ENCODE peak calls at places on chromosomes 5 and 9, in six cellular contexts. One of them, this sample, is unnamed.

GRCh38 chr5:160356550-160357347 is 13.7 kb downstream of the C1QTNF2 start:
- DNase-seq in HCT116: no peak
- DNase-seq in K562: no peak
- DNase-seq in H1: no peak
- DNase-seq in SK-N-SH: no peak
- DNase-seq in GM12878: no peak
- DNase-seq in this sample: no peak

GRCh38 chr5:160310910-160311295 is 1.5 kb downstream of the CCNJL start:
- DNase-seq in HCT116: no peak
- DNase-seq in K562: no peak
- DNase-seq in H1: no peak
- DNase-seq in SK-N-SH: no peak
- DNase-seq in GM12878: no peak
- DNase-seq in this sample: no peak

GRCh38 chr9:135468866-135469521 is 10.6 kb upstream of the PPP1R26 start:
- DNase-seq in HCT116: peak
- DNase-seq in K562: peak
- DNase-seq in H1: no peak
- DNase-seq in SK-N-SH: peak
- DNase-seq in GM12878: no peak
- DNase-seq in this sample: no peak

GRCh38 chr9:124216474-124217176 is 41.1 kb upstream of the NEK6 start:
- DNase-seq in HCT116: no peak
- DNase-seq in K562: no peak
- DNase-seq in H1: no peak
- DNase-seq in SK-N-SH: no peak
- DNase-seq in GM12878: peak
- DNase-seq in this sample: no peak

GRCh38 chr5:114179134-114179533 is 182.7 kb upstream of the KCNN2 start:
- DNase-seq in HCT116: no peak
- DNase-seq in K562: no peak
- DNase-seq in H1: no peak
- DNase-seq in SK-N-SH: no peak
- DNase-seq in GM12878: no peak
- DNase-seq in this sample: no peak

GRCh38 chr5:10987291-10987806 is 226.3 kb upstream of the DAP start:
- DNase-seq in HCT116: no peak
- DNase-seq in K562: no peak
- DNase-seq in H1: no peak
- DNase-seq in SK-N-SH: no peak
- DNase-seq in GM12878: no peak
- DNase-seq in this sample: no peak

GRCh38 chr9:89533396-89534187 is 35.7 kb upstream of the SEMA4D start:
- DNase-seq in HCT116: no peak
- DNase-seq in K562: no peak
- DNase-seq in H1: no peak
- DNase-seq in SK-N-SH: peak
- DNase-seq in GM12878: no peak
- DNase-seq in this sample: no peak

GRCh38 chr9:14417230-14417629 is 103.3 kb upstream of the NFIB start:
- DNase-seq in HCT116: no peak
- DNase-seq in K562: no peak
- DNase-seq in H1: no peak
- DNase-seq in SK-N-SH: no peak
- DNase-seq in GM12878: no peak
- DNase-seq in this sample: no peak

GRCh38 chr5:157596449-157596848 is 20.9 kb upstream of the ADAM19 start:
- DNase-seq in HCT116: no peak
- DNase-seq in K562: no peak
- DNase-seq in H1: no peak
- DNase-seq in SK-N-SH: no peak
- DNase-seq in GM12878: peak
- DNase-seq in this sample: no peak

GRCh38 chr5:103510851-103511553 is 51.6 kb downstream of the NUDT12 start:
- DNase-seq in HCT116: no peak
- DNase-seq in K562: no peak
- DNase-seq in H1: no peak
- DNase-seq in SK-N-SH: no peak
- DNase-seq in GM12878: no peak
- DNase-seq in this sample: no peak

GRCh38 chr5:4079881-4080280 is 484.2 kb downstream of the IRX1 start:
- DNase-seq in HCT116: no peak
- DNase-seq in K562: no peak
- DNase-seq in H1: no peak
- DNase-seq in SK-N-SH: no peak
- DNase-seq in GM12878: no peak
- DNase-seq in this sample: no peak

GRCh38 chr9:118522093-118523028 is 818.2 kb downstream of the TLR4 start:
- DNase-seq in HCT116: no peak
- DNase-seq in K562: peak
- DNase-seq in H1: peak
- DNase-seq in SK-N-SH: peak
- DNase-seq in GM12878: peak
- DNase-seq in this sample: no peak

GRCh38 chr5:39779836-39780235 is 355.1 kb upstream of the DAB2 start:
- DNase-seq in HCT116: no peak
- DNase-seq in K562: no peak
- DNase-seq in H1: no peak
- DNase-seq in SK-N-SH: no peak
- DNase-seq in GM12878: no peak
- DNase-seq in this sample: no peak

GRCh38 chr5:168073311-168073710 is 218.1 kb upstream of the WWC1 start:
- DNase-seq in HCT116: no peak
- DNase-seq in K562: no peak
- DNase-seq in H1: no peak
- DNase-seq in SK-N-SH: no peak
- DNase-seq in GM12878: no peak
- DNase-seq in this sample: no peak

GRCh38 chr9:95499847-95500246 is 16.9 kb downstream of the PTCH1 start:
- DNase-seq in HCT116: no peak
- DNase-seq in K562: no peak
- DNase-seq in H1: no peak
- DNase-seq in SK-N-SH: peak
- DNase-seq in GM12878: no peak
- DNase-seq in this sample: peak

GRCh38 chr5:17444496-17444895 is 53.5 kb upstream of the TAF11L2 start:
- DNase-seq in HCT116: no peak
- DNase-seq in K562: no peak
- DNase-seq in H1: no peak
- DNase-seq in SK-N-SH: no peak
- DNase-seq in GM12878: no peak
- DNase-seq in this sample: no peak

GRCh38 chr9:136802321-136802720 is 5.4 kb upstream of the RABL6 start:
- DNase-seq in HCT116: no peak
- DNase-seq in K562: no peak
- DNase-seq in H1: no peak
- DNase-seq in SK-N-SH: no peak
- DNase-seq in GM12878: no peak
- DNase-seq in this sample: no peak

GRCh38 chr9:106880863-106881262 is 17.9 kb downstream of the ZNF462 start:
- DNase-seq in HCT116: no peak
- DNase-seq in K562: no peak
- DNase-seq in H1: no peak
- DNase-seq in SK-N-SH: no peak
- DNase-seq in GM12878: no peak
- DNase-seq in this sample: no peak

GRCh38 chr5:77431719-77432118 is 60.4 kb downstream of the WDR41 start:
- DNase-seq in HCT116: no peak
- DNase-seq in K562: no peak
- DNase-seq in H1: no peak
- DNase-seq in SK-N-SH: no peak
- DNase-seq in GM12878: no peak
- DNase-seq in this sample: no peak

GRCh38 chr9:115035872-115036612 is 81.9 kb downstream of the TNC start:
- DNase-seq in HCT116: peak
- DNase-seq in K562: no peak
- DNase-seq in H1: no peak
- DNase-seq in SK-N-SH: no peak
- DNase-seq in GM12878: peak
- DNase-seq in this sample: no peak

GRCh38 chr5:99386406-99387075 is 457.7 kb upstream of the CHD1 start:
- DNase-seq in HCT116: no peak
- DNase-seq in K562: no peak
- DNase-seq in H1: no peak
- DNase-seq in SK-N-SH: no peak
- DNase-seq in GM12878: no peak
- DNase-seq in this sample: no peak

DNA sequence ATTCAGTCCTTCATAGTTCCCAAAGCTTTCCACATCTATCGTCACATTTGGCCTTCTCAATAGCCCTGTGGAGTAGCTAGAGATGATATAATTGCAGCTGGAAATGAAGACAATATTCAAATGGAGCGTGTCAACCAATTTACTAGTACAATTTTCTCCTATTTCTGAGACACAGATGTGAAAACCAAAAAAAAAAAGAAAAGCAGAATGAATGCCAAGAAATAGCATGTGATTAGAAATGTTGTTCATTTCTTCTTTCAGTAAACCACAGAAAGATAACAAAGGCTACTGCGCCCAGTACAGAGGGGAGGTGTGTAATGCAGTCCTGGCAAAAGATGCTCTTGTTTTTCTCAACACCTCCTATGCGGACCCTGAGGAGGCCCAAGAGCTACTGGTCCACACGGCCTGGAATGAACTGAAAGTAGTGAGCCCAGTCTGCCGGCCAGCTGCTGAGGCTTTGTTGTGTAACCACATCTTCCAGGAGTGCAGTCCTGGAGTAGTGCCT is 99.0 kb downstream of the MUSK start:
- DNase-seq in HCT116: no peak
- DNase-seq in K562: no peak
- DNase-seq in H1: no peak
- DNase-seq in SK-N-SH: no peak
- DNase-seq in GM12878: no peak
- DNase-seq in this sample: no peak
- TF ChIP-seq JUND in HCT116: no peak
- TF ChIP-seq JUND in K562: no peak
- TF ChIP-seq JUND in H1: no peak
- TF ChIP-seq JUND in SK-N-SH: no peak
- TF ChIP-seq JUND in GM12878: no peak
- TF ChIP-seq JUND in this sample: no peak

GRCh38 chr9:29285818-29286217 is 1712.5 kb upstream of the C9orf72 start:
- DNase-seq in HCT116: no peak
- DNase-seq in K562: no peak
- DNase-seq in H1: peak
- DNase-seq in SK-N-SH: no peak
- DNase-seq in GM12878: no peak
- DNase-seq in this sample: no peak
- TF ChIP-seq JUND in HCT116: no peak
- TF ChIP-seq JUND in K562: no peak
- TF ChIP-seq JUND in H1: no peak
- TF ChIP-seq JUND in SK-N-SH: no peak
- TF ChIP-seq JUND in GM12878: no peak
- TF ChIP-seq JUND in this sample: no peak

DNA sequence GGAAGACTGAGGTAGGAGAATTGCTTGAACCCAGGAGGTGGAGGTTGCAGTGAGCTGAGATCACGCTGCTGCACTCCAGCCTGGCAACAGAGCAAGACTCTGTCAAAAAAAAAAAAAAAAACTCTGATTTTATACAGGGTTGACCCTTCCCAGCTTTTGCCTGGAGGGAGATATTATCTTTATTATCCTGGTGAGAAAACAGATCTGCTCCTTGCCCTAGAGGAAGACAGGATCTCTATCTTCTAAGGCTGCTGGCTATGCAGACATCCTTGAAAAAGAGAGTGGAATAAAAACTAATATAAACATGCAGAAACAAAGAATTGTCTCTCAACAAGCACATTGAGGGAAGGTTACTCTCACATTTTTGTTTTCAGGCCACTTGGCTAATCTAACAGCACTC is 1503.4 kb upstream of the WWC1 start:
- DNase-seq in HCT116: no peak
- DNase-seq in K562: no peak
- DNase-seq in H1: no peak
- DNase-seq in SK-N-SH: peak
- DNase-seq in GM12878: no peak
- DNase-seq in this sample: no peak
- TF ChIP-seq JUND in HCT116: no peak
- TF ChIP-seq JUND in K562: no peak
- TF ChIP-seq JUND in H1: no peak
- TF ChIP-seq JUND in SK-N-SH: no peak
- TF ChIP-seq JUND in GM12878: no peak
- TF ChIP-seq JUND in this sample: no peak

DNA sequence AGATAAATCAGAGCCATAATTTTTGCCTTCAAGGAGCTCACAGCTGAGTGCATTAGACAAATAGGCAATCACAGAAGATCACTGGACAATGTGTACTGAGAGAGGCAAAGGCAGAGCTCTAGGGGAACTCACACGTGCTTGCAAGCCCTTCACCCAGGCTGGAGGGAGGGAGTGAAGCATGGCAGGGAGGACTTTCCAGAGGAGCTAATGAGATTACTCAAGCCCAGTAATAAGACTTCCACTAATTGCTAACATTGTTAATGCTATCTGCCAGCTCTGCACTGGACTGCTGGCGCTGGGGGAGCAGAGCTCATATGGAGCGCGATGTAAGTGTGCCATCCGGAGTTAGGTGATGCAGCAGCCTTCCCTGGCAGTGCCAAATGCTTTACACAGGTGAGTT is 408.4 kb downstream of the NTRK2 start:
- DNase-seq in HCT116: no peak
- DNase-seq in K562: no peak
- DNase-seq in H1: no peak
- DNase-seq in SK-N-SH: peak
- DNase-seq in GM12878: no peak
- DNase-seq in this sample: no peak
- TF ChIP-seq JUND in HCT116: no peak
- TF ChIP-seq JUND in K562: no peak
- TF ChIP-seq JUND in H1: no peak
- TF ChIP-seq JUND in SK-N-SH: no peak
- TF ChIP-seq JUND in GM12878: no peak
- TF ChIP-seq JUND in this sample: no peak

GRCh38 chr5:81749562-81750307 is 1.2 kb downstream of the SSBP2 start:
- DNase-seq in HCT116: no peak
- DNase-seq in K562: peak
- DNase-seq in H1: no peak
- DNase-seq in SK-N-SH: peak
- DNase-seq in GM12878: peak
- DNase-seq in this sample: peak
- TF ChIP-seq JUND in HCT116: no peak
- TF ChIP-seq JUND in K562: no peak
- TF ChIP-seq JUND in H1: no peak
- TF ChIP-seq JUND in SK-N-SH: no peak
- TF ChIP-seq JUND in GM12878: no peak
- TF ChIP-seq JUND in this sample: no peak

DNA sequence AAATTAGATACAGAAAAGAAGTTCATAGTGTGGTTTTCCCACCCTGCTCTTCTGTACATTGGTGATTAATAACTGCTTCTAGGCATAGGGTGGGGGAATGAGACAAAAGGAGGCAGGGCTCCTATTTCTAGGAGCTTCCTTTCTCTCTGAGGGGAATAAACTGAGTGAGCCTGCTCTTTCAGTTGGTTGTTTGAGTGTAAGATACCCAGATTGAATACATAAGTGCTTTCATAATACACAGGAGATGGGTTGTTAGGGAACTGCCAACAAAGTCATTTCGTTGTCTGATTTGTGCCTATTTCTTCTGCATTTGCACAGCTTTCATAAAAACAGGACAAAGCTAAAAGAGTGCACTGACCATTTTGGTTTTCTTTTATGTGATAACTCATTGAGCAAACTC is 48.9 kb upstream of the TTC23L start:
- DNase-seq in HCT116: no peak
- DNase-seq in K562: no peak
- DNase-seq in H1: no peak
- DNase-seq in SK-N-SH: no peak
- DNase-seq in GM12878: no peak
- DNase-seq in this sample: no peak
- TF ChIP-seq JUND in HCT116: no peak
- TF ChIP-seq JUND in K562: no peak
- TF ChIP-seq JUND in H1: no peak
- TF ChIP-seq JUND in SK-N-SH: no peak
- TF ChIP-seq JUND in GM12878: no peak
- TF ChIP-seq JUND in this sample: no peak

This sample was measured in T47D.